ENCODE peak calls at places on chromosomes 5 and 9, in nine cellular contexts. K, W, I, Z, D, M, S, R and T are unnamed samples.

GRCh38 chr5:80481019-80481893 is 6.6 kb upstream of the FAM151B start:
- DNase-seq in K (peak), W (peak), I (peak), Z (no peak), D (no peak), M (peak), S (peak), R (no peak), T (no peak)

GRCh38 chr5:53368966-53369605 is 111.3 kb upstream of the FST start:
- DNase-seq in K (no peak), W (no peak), I (no peak), Z (no peak), D (no peak), M (no peak), S (no peak), R (no peak), T (no peak)

GRCh38 chr9:32580631-32581300 is 7.8 kb upstream of the NDUFB6 start:
- DNase-seq in K (peak), W (no peak), I (no peak), Z (no peak), D (no peak), M (no peak), S (no peak), R (no peak), T (no peak)

GRCh38 chr5:1265026-1265425 is 29.8 kb downstream of the TERT start:
- DNase-seq in K (no peak), W (no peak), I (no peak), Z (no peak), D (no peak), M (peak), S (no peak), R (no peak), T (no peak)

GRCh38 chr5:170389250-170389902 is at the start of gene KCNMB1:
- DNase-seq in K (no peak), W (no peak), I (no peak), Z (no peak), D (no peak), M (no peak), S (no peak), R (no peak), T (no peak)

GRCh38 chr5:2749514-2750025 is 1.9 kb downstream of the IRX2 start:
- DNase-seq in K (no peak), W (no peak), I (no peak), Z (no peak), D (no peak), M (peak), S (peak), R (no peak), T (no peak)

GRCh38 chr5:139795074-139796001 is at the start of gene PSD2:
- DNase-seq in K (no peak), W (peak), I (peak), Z (no peak), D (peak), M (no peak), S (no peak), R (no peak), T (no peak)

GRCh38 chr5:176780951-176781350 is 29.4 kb upstream of the UNC5A start:
- DNase-seq in K (no peak), W (no peak), I (no peak), Z (no peak), D (no peak), M (peak), S (no peak), R (no peak), T (no peak)

GRCh38 chr5:111530298-111530740 is 18.0 kb upstream of the STARD4 start:
- DNase-seq in K (peak), W (no peak), I (peak), Z (peak), D (no peak), M (peak), S (peak), R (peak), T (peak)

GRCh38 chr5:172733179-172733973 is 37.6 kb downstream of the DUSP1 start:
- DNase-seq in K (no peak), W (no peak), I (peak), Z (no peak), D (no peak), M (peak), S (peak), R (no peak), T (no peak)

GRCh38 chr9:70011366-70011765 is 32.3 kb upstream of the MAMDC2 start:
- DNase-seq in K (no peak), W (no peak), I (no peak), Z (no peak), D (no peak), M (no peak), S (no peak), R (no peak), T (no peak)

GRCh38 chr5:117893211-117893610 is 1095.1 kb downstream of the DTWD2 start:
- DNase-seq in K (no peak), W (no peak), I (no peak), Z (no peak), D (no peak), M (no peak), S (no peak), R (no peak), T (no peak)

GRCh38 chr9:136536721-136537241 is 9.1 kb downstream of the NOTCH1 start:
- DNase-seq in K (no peak), W (no peak), I (no peak), Z (no peak), D (no peak), M (no peak), S (no peak), R (no peak), T (no peak)

GRCh38 chr9:1001838-1002237 is 25.4 kb downstream of the DMRT3 start:
- DNase-seq in K (no peak), W (no peak), I (no peak), Z (no peak), D (no peak), M (no peak), S (no peak), R (no peak), T (no peak)

GRCh38 chr9:16243798-16244197 is 626.7 kb downstream of the BNC2 start:
- DNase-seq in K (no peak), W (no peak), I (no peak), Z (no peak), D (no peak), M (peak), S (no peak), R (no peak), T (no peak)